ENCODE peak calls at places on chromosomes 13 and 19, in four cellular contexts. Y, N, L and E are unnamed samples.
A peak's percentile ranks its signal among the peaks of the same experiment; 100 is the strongest.

GRCh38 chr13:28022848-28023518 is 34.5 kb upstream of the URAD start:
- DNase-seq in Y (peak; percentile 68), N (no peak), L (no peak), E (no peak)

GRCh38 chr19:34188388-34188787 is 16.1 kb downstream of the LSM14A start:
- DNase-seq in Y (no peak), N (no peak), L (no peak), E (no peak)

GRCh38 chr13:101408992-101409656 is 7.2 kb downstream of the NALCN start:
- DNase-seq in Y (no peak), N (no peak), L (no peak), E (no peak)

GRCh38 chr19:11031421-11032070 is 57.7 kb upstream of the LDLR start:
- DNase-seq in Y (no peak), N (no peak), L (no peak), E (no peak)

GRCh38 chr13:29523199-29523931 is 72.1 kb downstream of the SLC7A1 start:
- DNase-seq in Y (no peak), N (no peak), L (no peak), E (no peak)

GRCh38 chr19:29871143-29871542 is 59.4 kb downstream of the CCNE1 start:
- DNase-seq in Y (no peak), N (no peak), L (no peak), E (no peak)

GRCh38 chr13:90683711-90684131 is 663.8 kb upstream of the MIR17HG start:
- DNase-seq in Y (no peak), N (no peak), L (no peak), E (no peak)

GRCh38 chr19:55080915-55081772 is 5.5 kb downstream of the EPS8L1 start:
- DNase-seq in Y (peak; percentile 53), N (peak; percentile 86), L (peak; percentile 94), E (no peak)

GRCh38 chr13:22357132-22357531 is 686.3 kb downstream of the FGF9 start:
- DNase-seq in Y (no peak), N (no peak), L (no peak), E (no peak)

GRCh38 chr19:16283103-16283469 is 41.5 kb upstream of the KLF2 start:
- DNase-seq in Y (no peak), N (no peak), L (no peak), E (no peak)

GRCh38 chr13:51230473-51231105 is 8.4 kb downstream of the FAM124A start:
- DNase-seq in Y (no peak), N (no peak), L (no peak), E (no peak)

GRCh38 chr19:39315933-39316332 is 4.7 kb downstream of the LRFN1 start:
- DNase-seq in Y (no peak), N (no peak), L (no peak), E (no peak)

GRCh38 chr19:43651758-43652545 is 12.3 kb upstream of the CADM4 start:
- DNase-seq in Y (peak; percentile 75), N (no peak), L (peak; percentile 66), E (peak; percentile 22)

DNA sequence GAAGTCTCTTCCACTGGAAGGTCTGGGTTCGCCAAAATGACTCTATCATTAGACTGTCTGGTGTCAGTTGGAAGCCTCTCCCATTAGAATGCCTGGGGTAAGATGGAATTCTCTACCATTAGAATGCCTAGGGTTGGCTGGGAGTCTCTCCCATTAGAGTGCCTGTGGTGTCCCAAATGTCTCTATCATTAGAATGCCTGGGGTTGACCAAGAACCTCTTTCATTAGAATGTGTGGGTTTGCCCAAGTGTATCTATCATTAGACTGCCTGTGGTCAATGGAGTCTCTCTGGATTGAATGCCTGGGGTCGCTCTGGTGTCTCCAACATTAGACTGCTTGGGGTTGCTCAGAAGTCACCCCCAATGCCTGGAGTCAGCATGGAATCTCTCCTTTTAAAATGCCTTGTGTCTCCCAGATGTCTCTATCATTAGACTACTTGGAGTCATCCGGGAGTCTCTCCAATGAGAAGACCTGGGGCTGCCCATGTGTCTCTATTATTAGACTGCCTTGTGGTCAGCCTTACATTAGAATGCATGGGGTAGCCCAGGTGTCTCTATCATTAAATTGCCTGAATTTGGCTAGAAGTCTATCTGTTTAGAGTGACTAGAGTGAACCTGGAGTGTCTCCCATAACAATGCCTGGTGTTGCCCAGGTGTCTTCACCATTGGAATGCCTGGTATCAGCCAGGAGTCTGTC is 1518.4 kb downstream of the UQCRFS1 start:
- DNase-seq in Y (no peak), N (no peak), L (no peak), E (no peak)
- TF ChIP-seq TCF7L2 in Y (no peak), N (no peak), L (no peak), E (no peak)

GRCh38 chr13:24011266-24011665 is 114.0 kb upstream of the C1QTNF9B start:
- DNase-seq in Y (no peak), N (no peak), L (no peak), E (no peak)
- TF ChIP-seq TCF7L2 in Y (no peak), N (no peak), L (no peak), E (no peak)

GRCh38 chr19:14002571-14003278 is 3.4 kb downstream of the RFX1 start:
- DNase-seq in Y (no peak), N (no peak), L (peak; percentile 5), E (no peak)

GRCh38 chr19:14006085-14006765 is at the start of gene RFX1:
- DNase-seq in Y (peak; percentile 100), N (peak; percentile 100), L (peak; percentile 75), E (peak; percentile 93)

GRCh38 chr19:14005381-14006084 is 587 bp downstream of the RFX1 start:
- DNase-seq in Y (peak; percentile 67), N (peak; percentile 65), L (peak; percentile 93), E (no peak)

GRCh38 chr19:14003279-14004051 is 2.7 kb downstream of the RFX1 start:
- DNase-seq in Y (no peak), N (no peak), L (peak; percentile 6), E (no peak)

DNA sequence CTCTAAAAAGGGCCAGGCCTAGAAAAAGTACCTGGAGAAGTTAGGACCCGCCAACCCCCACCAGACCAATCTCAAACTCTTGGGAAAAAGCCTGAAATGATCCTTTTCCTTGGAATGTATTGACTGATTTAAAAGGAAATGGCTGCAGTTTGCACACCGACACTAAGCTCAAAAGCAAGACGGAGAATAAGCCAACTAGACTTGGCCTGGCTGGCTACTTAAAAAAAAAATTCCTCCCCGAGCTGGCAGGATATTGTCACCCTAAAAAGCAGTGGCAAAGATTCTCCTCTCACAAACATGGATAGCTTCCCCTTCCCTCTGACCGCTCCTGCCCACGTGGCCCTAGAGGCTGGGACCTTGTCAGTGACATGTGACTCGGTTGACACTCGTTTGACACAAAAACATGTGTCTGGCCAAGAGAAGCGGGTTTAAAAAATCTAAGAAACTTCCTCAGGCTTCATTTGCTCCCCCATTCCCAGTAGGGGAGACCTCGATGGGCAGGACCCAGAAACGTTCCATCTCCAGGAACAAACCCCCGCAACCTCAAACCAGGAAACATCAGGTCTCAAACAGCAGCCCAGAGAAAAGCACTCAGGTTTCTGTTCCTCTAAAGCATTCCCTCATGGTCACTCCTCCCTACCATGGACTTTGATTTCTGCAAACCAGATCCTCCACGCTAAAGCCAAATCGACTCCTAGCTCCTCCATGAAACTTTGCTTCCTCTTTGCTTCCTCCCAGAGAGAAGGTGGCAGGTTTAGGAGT is 1.3 kb downstream of the RFX1 start:
- DNase-seq in Y (peak; percentile 58), N (no peak), L (peak; percentile 14), E (no peak)
- TF ChIP-seq TCF7L2 in Y (no peak), N (no peak), L (no peak), E (no peak)

GRCh38 chr13:113804703-113805430 is 45.8 kb downstream of the TMEM255B start:
- DNase-seq in Y (no peak), N (no peak), L (no peak), E (no peak)
- TF ChIP-seq TCF7L2 in Y (no peak), N (no peak), L (no peak), E (no peak)

DNA sequence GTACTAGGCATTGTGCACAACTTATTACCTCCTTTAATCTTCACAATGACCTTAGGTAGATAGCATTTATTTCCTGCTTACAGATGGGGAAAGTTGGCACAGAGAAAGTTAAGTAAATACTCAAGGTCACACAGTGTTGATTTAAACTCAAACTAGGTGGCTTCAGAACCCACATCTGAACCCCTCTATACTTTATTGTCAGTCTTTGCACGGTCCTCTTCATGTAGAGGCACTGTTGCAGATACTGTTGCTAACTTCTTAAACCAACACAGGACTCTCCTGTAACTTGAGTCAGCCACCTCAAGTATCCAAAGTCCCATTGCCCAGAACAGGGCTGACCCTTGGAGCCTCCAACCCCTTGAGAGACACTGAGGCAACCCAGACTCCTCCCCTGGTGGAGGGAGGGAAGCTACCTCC is 48.8 kb downstream of the FRY start:
- DNase-seq in Y (peak; percentile 90), N (no peak), L (no peak), E (no peak)
- TF ChIP-seq TCF7L2 in Y (peak; percentile 28), N (no peak), L (no peak), E (no peak)

DNA sequence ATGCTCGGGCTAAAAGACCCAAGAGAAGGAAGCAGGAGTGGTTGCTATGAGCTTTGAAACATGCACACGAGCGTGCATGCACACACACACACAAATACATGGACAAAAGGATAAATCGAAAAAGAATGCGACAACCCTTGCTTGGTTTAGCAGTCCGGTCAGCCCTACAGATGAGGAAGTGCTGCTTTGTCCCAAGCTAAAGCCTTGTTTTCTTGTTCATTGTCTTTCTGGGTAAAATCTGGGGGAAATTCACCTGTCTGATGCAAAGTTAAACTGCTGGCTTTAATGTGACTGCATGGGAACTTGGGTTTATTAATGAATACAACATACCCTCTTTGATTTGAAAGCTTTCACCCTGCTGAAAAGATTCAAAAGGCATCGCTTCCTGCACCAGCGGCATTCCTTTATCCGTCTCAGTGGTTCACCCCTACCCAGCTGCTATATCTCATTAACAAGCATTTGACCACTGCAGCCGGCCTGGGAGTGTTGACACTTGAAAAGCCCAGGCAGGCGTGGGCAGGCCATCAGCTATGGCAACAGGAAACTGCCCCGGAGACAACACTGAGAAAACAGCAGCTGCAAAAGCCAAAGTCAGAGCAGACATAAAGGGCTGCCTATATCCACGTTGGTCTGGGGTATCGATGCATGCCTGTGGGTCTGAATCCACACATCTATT is 301.7 kb downstream of the NDFIP2 start:
- DNase-seq in Y (peak; percentile 14), N (no peak), L (no peak), E (no peak)
- TF ChIP-seq TCF7L2 in Y (no peak), N (no peak), L (no peak), E (peak; percentile 73)

GRCh38 chr19:3136684-3137055 is 837 bp downstream of the GNA15 start:
- DNase-seq in Y (no peak), N (no peak), L (no peak), E (no peak)

GRCh38 chr19:3133793-3134116 is 2.1 kb upstream of the GNA15 start:
- DNase-seq in Y (no peak), N (no peak), L (no peak), E (no peak)

GRCh38 chr19:3137139-3137538 is 1.3 kb downstream of the GNA15 start:
- DNase-seq in Y (no peak), N (no peak), L (no peak), E (no peak)

GRCh38 chr19:3138268-3138667 is 2.4 kb downstream of the GNA15 start:
- DNase-seq in Y (no peak), N (no peak), L (no peak), E (no peak)

GRCh38 chr19:3135961-3136683 is at the start of gene GNA15:
- DNase-seq in Y (no peak), N (no peak), L (no peak), E (no peak)
- TF ChIP-seq TCF7L2 in Y (no peak), N (no peak), L (no peak), E (no peak)

GRCh38 chr13:99265162-99265822 is 7.1 kb upstream of the GPR18 start:
- DNase-seq in Y (no peak), N (no peak), L (no peak), E (no peak)
- TF ChIP-seq TCF7L2 in Y (no peak), N (no peak), L (no peak), E (no peak)